ENCODE peak calls at places on chromosomes 1 and 21, in five cellular contexts. Q is epithelial cell of proximal tubule; J is adipocyte; N is foreskin fibroblast; D is CD8-positive, alpha-beta T cell. M is an unnamed sample.

GRCh38 chr1:236421850-236422516 is 27.9 kb downstream of the EDARADD start:
- DNase-seq in Q (no peak), J (no peak), N (no peak), D (no peak), M (no peak)

GRCh38 chr1:196438324-196438723 is 169.9 kb downstream of the KCNT2 start:
- DNase-seq in Q (peak), J (no peak), N (no peak), D (no peak), M (no peak)

GRCh38 chr1:173405758-173406344 is 71.3 kb upstream of the PRDX6 start:
- DNase-seq in Q (no peak), J (peak), N (peak), D (no peak), M (no peak)

GRCh38 chr1:118097622-118098348 is 87.2 kb downstream of the SPAG17 start:
- DNase-seq in Q (no peak), J (no peak), N (no peak), D (no peak), M (no peak)

GRCh38 chr21:38965910-38966504 is 160.3 kb downstream of the ETS2 start:
- DNase-seq in Q (no peak), J (no peak), N (no peak), D (no peak), M (no peak)

GRCh38 chr1:184283999-184284398 is 102.8 kb upstream of the C1orf21 start:
- DNase-seq in Q (no peak), J (peak), N (peak), D (no peak), M (peak)

GRCh38 chr1:199178646-199179045 is 539.8 kb downstream of the PTPRC start:
- DNase-seq in Q (no peak), J (no peak), N (no peak), D (no peak), M (no peak)

GRCh38 chr1:116508984-116509980 is 61.5 kb downstream of the CD58 start:
- DNase-seq in Q (peak), J (peak), N (peak), D (peak), M (peak)

GRCh38 chr1:152048641-152048970 is 11.8 kb upstream of the S100A11 start:
- DNase-seq in Q (no peak), J (no peak), N (no peak), D (no peak), M (no peak)

GRCh38 chr21:23951251-23951650 is 1656.0 kb downstream of the MRPL39 start:
- DNase-seq in Q (no peak), J (no peak), N (no peak), D (no peak), M (no peak)

GRCh38 chr1:159171254-159171687 is at the start of gene CADM3:
- DNase-seq in Q (no peak), J (no peak), N (no peak), D (no peak), M (no peak)

GRCh38 chr1:85283475-85284199 is 7.2 kb upstream of the BCL10 start:
- DNase-seq in Q (no peak), J (no peak), N (no peak), D (no peak), M (no peak)

GRCh38 chr1:175192111-175192629 is 406 bp downstream of the KIAA0040 start:
- DNase-seq in Q (no peak), J (peak), N (peak), D (peak), M (no peak)

GRCh38 chr1:77421504-77422233 is 139.8 kb downstream of the AK5 start:
- DNase-seq in Q (no peak), J (no peak), N (no peak), D (no peak), M (no peak)

GRCh38 chr1:204846546-204846945 is 24.1 kb upstream of the NFASC start:
- DNase-seq in Q (no peak), J (no peak), N (no peak), D (no peak), M (no peak)

GRCh38 chr1:158203693-158204457 is 23.2 kb downstream of the CD1D start:
- DNase-seq in Q (peak), J (peak), N (peak), D (no peak), M (peak)

GRCh38 chr1:228794810-228795209 is 59.5 kb downstream of the RHOU start:
- DNase-seq in Q (no peak), J (no peak), N (no peak), D (no peak), M (no peak)

GRCh38 chr1:199010933-199011332 is 372.1 kb downstream of the PTPRC start:
- DNase-seq in Q (no peak), J (no peak), N (peak), D (no peak), M (no peak)

GRCh38 chr21:45258476-45258875 is 29.2 kb downstream of the POFUT2 start:
- DNase-seq in Q (no peak), J (no peak), N (no peak), D (no peak), M (no peak)

GRCh38 chr1:19427087-19427781 is 58.1 kb downstream of the CAPZB start:
- DNase-seq in Q (no peak), J (peak), N (peak), D (no peak), M (no peak)

GRCh38 chr1:143699115-143699514 is 272.7 kb downstream of the FAM72C start:
- DNase-seq in Q (no peak), J (no peak), N (no peak), D (no peak), M (no peak)

GRCh38 chr1:168893359-168893791 is 164.4 kb upstream of the DPT start:
- DNase-seq in Q (no peak), J (peak), N (peak), D (no peak), M (no peak)

GRCh38 chr1:193729429-193729828 is 543.0 kb upstream of the B3GALT2 start:
- DNase-seq in Q (no peak), J (no peak), N (no peak), D (no peak), M (no peak)

GRCh38 chr1:22544606-22545005 is 18.7 kb upstream of the EPHA8 start:
- DNase-seq in Q (no peak), J (no peak), N (no peak), D (no peak), M (no peak)

GRCh38 chr21:29377266-29377665 is 78.5 kb downstream of the BACH1 start:
- DNase-seq in Q (no peak), J (no peak), N (no peak), D (no peak), M (no peak)

GRCh38 chr1:48450505-48450904 is 21.5 kb downstream of the SPATA6 start:
- DNase-seq in Q (no peak), J (peak), N (no peak), D (no peak), M (no peak)

GRCh38 chr21:25323356-25323949 is 283.8 kb downstream of the MRPL39 start:
- DNase-seq in Q (no peak), J (no peak), N (no peak), D (no peak), M (no peak)

GRCh38 chr1:218584418-218585155 is 239.5 kb downstream of the TGFB2 start:
- DNase-seq in Q (no peak), J (no peak), N (no peak), D (no peak), M (no peak)

GRCh38 chr1:205493241-205494085 is 11.0 kb upstream of the CDK18 start:
- DNase-seq in Q (no peak), J (peak), N (peak), D (no peak), M (peak)

GRCh38 chr1:186615332-186615731 is 64.9 kb downstream of the PTGS2 start:
- DNase-seq in Q (no peak), J (no peak), N (no peak), D (no peak), M (no peak)

GRCh38 chr1:8047686-8048522 is 21.8 kb upstream of the ERRFI1 start:
- DNase-seq in Q (no peak), J (peak), N (peak), D (no peak), M (peak)
- H3K4me3 ChIP-seq in Q (no peak), J (peak), N (no peak), D (no peak), M (no peak)

GRCh38 chr21:31349208-31349607 is 5.1 kb upstream of the TIAM1 start:
- DNase-seq in Q (no peak), J (no peak), N (no peak), D (no peak), M (no peak)

GRCh38 chr21:31346256-31346821 is 2.3 kb upstream of the TIAM1 start:
- DNase-seq in Q (no peak), J (no peak), N (no peak), D (no peak), M (no peak)

GRCh38 chr21:31348188-31348587 is 4.1 kb upstream of the TIAM1 start:
- DNase-seq in Q (no peak), J (no peak), N (no peak), D (no peak), M (no peak)

GRCh38 chr21:31343680-31344480 is at the start of gene TIAM1:
- DNase-seq in Q (no peak), J (peak), N (peak), D (no peak), M (peak)

DNA sequence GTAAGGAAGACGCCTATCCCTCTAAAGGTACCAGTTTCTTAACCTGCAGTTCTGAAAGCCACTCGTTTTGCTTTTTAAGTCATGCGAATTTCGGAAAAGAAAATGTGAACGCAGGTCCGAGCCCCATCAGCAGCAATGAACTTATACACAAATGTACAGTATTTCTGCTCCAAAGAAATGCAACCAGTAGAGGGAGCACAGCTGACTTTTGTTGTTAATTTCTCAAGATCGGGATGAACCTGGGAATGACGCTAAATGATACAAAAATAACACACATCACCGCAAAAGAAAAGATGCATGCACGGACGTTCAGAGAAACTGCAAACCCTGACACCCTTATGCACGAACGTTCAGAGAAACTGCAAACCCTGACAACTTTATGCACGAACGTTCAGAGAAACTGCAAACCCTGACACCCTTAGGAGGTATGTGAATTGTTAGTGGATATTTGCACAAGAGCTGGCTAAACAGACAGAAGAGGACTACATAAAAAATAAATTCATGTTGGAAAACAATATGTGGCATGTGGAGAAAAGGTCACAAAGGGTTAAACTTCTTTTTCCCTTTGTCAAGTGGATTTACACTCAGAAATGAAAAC is 3.5 kb upstream of the TIAM1 start:
- DNase-seq in Q (no peak), J (peak), N (peak), D (no peak), M (no peak)
- H3K4me3 ChIP-seq in Q (no peak), J (no peak), N (no peak), D (no peak), M (no peak)

DNA sequence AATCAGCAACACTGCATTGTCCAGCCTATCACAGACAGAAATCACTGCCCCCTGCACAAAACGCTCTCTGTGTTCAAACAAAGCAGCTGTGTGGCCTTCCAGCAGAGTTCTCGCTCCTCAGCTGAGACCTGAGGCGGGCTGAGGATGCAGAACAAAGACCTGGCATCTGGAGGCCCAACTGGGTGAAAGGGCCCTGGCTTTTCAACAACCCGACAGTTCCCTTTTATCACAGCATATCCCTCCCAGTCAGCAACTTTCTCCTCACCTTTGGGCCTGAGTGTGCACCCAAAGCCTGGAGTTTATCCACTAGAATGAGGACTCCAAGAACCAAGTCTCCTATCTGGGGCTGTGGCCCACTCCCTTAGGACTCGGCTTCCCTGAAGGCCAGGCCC is 42.6 kb upstream of the A3GALT2 start:
- DNase-seq in Q (no peak), J (no peak), N (no peak), D (no peak), M (no peak)
- H3K4me3 ChIP-seq in Q (no peak), J (no peak), N (no peak), D (no peak), M (no peak)

GRCh38 chr1:206803221-206803730 is 31.0 kb upstream of the IL10 start:
- DNase-seq in Q (no peak), J (no peak), N (no peak), D (peak), M (no peak)
- H3K4me3 ChIP-seq in Q (no peak), J (no peak), N (no peak), D (no peak), M (no peak)

GRCh38 chr1:203201516-203202205 is 15.2 kb upstream of the CHI3L1 start:
- DNase-seq in Q (no peak), J (no peak), N (no peak), D (no peak), M (no peak)
- H3K4me3 ChIP-seq in Q (no peak), J (no peak), N (no peak), D (no peak), M (no peak)

GRCh38 chr1:93585059-93585966 is 96.3 kb downstream of the BCAR3 start:
- DNase-seq in Q (no peak), J (no peak), N (peak), D (no peak), M (no peak)
- H3K4me3 ChIP-seq in Q (no peak), J (peak), N (no peak), D (no peak), M (no peak)

GRCh38 chr1:93822710-93823425 is 56.1 kb downstream of the DNTTIP2 start:
- DNase-seq in Q (no peak), J (no peak), N (no peak), D (no peak), M (no peak)

GRCh38 chr1:93818570-93818959 is 60.4 kb downstream of the DNTTIP2 start:
- DNase-seq in Q (no peak), J (no peak), N (no peak), D (no peak), M (no peak)

GRCh38 chr1:93817819-93818569 is 61.0 kb downstream of the DNTTIP2 start:
- DNase-seq in Q (no peak), J (no peak), N (no peak), D (peak), M (no peak)

GRCh38 chr1:93821412-93822144 is 57.4 kb downstream of the DNTTIP2 start:
- DNase-seq in Q (no peak), J (no peak), N (no peak), D (no peak), M (no peak)

DNA sequence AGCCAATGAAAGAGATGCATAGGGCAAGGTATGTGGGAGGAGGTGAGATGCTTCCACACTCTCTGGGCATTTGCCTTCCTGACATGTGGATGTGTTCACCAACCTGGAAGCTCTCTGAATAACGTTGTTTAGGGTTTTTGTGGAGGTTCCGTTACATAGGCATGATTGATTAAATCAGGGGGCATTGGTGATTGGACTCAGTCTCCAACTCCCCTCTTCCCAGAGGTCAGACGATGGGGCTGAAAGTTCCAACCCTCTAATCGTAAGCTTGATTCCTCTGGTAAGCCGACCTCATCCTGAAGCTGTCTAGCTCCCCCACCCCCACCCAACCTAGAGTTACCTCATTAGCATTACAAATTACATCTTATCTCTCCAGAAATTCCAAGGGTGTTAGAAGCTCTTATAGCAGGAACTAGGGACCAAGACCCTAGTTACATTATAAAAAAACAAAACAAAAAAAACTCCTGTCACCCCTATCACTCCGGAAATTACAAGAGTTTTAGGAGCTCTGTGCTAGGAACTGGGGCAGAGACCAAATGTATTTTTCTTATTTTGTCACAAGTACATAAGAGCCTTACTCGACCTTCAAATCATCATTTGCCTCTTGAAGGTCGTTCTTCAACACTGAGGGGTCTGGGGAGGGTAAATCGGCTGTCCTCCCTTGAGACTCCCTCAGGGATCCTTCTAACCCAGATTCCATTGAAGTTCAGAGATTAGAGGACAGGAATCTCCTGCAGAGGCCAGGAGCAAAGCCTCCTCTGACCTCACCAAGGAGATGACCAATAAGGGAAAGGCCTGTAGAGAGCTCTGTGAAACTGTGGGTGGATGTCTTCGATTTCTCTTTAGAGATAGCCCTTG is 58.2 kb downstream of the DNTTIP2 start:
- DNase-seq in Q (no peak), J (no peak), N (no peak), D (no peak), M (no peak)
- H3K4me3 ChIP-seq in Q (no peak), J (no peak), N (no peak), D (no peak), M (no peak)

GRCh38 chr1:207672525-207673130 is 27.7 kb downstream of the CR1L start:
- DNase-seq in Q (no peak), J (peak), N (peak), D (no peak), M (no peak)

GRCh38 chr1:207670192-207670591 is 25.3 kb downstream of the CR1L start:
- DNase-seq in Q (no peak), J (no peak), N (no peak), D (no peak), M (no peak)

GRCh38 chr1:207670997-207671396 is 26.1 kb downstream of the CR1L start:
- DNase-seq in Q (peak), J (no peak), N (no peak), D (no peak), M (no peak)

GRCh38 chr1:207676153-207676552 is 31.2 kb downstream of the CR1L start:
- DNase-seq in Q (no peak), J (no peak), N (no peak), D (no peak), M (no peak)

DNA sequence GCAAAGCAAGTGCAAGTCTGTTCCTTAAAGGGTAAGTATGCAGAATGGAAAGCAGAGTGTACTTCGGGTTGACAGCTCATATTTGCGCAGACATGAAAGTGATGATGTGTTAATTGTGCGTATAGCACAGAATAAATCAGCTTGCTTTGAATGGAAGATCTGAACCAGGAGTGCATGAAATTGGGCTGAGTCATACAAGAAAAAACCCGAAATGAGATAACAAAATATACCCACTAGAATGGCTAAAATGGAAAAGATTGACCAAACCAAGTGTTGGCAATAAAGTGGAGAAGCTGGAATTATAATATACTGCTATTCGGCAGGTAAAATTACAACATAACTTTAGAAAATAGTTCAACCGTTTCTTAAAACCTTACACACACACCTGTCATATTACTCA is 28.5 kb downstream of the CR1L start:
- DNase-seq in Q (no peak), J (no peak), N (no peak), D (no peak), M (no peak)
- H3K4me3 ChIP-seq in Q (no peak), J (no peak), N (no peak), D (no peak), M (no peak)

GRCh38 chr1:39268112-39268581 is 63.7 kb downstream of the MACF1 start:
- DNase-seq in Q (no peak), J (peak), N (peak), D (no peak), M (peak)

GRCh38 chr1:39268906-39269305 is 64.4 kb downstream of the MACF1 start:
- DNase-seq in Q (no peak), J (no peak), N (no peak), D (no peak), M (no peak)

GRCh38 chr1:39270368-39270767 is 65.9 kb downstream of the MACF1 start:
- DNase-seq in Q (no peak), J (no peak), N (no peak), D (no peak), M (no peak)

GRCh38 chr1:39269791-39270342 is 65.4 kb downstream of the MACF1 start:
- DNase-seq in Q (no peak), J (peak), N (peak), D (no peak), M (peak)

DNA sequence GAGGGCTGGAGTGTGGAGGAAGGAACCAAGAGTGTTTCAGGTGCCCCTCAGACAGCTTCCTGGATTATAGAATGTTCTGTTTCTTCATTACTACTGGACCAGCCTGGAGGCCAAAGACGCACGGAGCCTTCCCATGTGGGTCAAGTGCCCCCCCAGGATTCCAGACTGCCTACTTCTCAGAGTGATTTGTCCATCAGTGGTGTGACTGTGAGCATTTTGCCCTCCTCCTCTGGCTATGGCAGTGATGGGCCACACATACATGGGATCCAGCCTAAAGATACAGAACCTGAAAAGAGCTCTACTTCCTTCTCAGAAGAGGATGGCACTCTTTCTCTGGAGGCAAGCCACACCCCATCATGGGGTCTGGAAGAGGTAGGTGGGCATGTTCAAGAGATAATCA is 64.9 kb downstream of the MACF1 start:
- DNase-seq in Q (no peak), J (no peak), N (no peak), D (no peak), M (no peak)
- H3K4me3 ChIP-seq in Q (no peak), J (peak), N (peak), D (no peak), M (peak)